ENCODE peak calls at places on chromosomes 7 and 10, in six cellular contexts. S is coronary artery, R is WERI-Rb-1, K is K562, W is right atrium auricular region, M is stomach. C is an unnamed sample.

GRCh38 chr10:23884671-23885070 is 324.3 kb upstream of the KIAA1217 start:
- DNase-seq in S (no peak), R (no peak), K (no peak), W (no peak), M (no peak), C (no peak)

GRCh38 chr7:46545790-46546189 is 624.7 kb upstream of the IGFBP3 start:
- DNase-seq in S (no peak), R (no peak), K (no peak), W (no peak), M (no peak), C (no peak)

GRCh38 chr10:47013469-47014169 is 102.4 kb downstream of the PTPN20 start:
- DNase-seq in S (peak), R (peak), K (no peak), W (peak), M (no peak), C (peak)

GRCh38 chr10:124495176-124495575 is 33.6 kb downstream of the LHPP start:
- DNase-seq in S (no peak), R (no peak), K (no peak), W (no peak), M (no peak), C (no peak)

GRCh38 chr7:78673272-78673671 is 780.2 kb downstream of the MAGI2 start:
- DNase-seq in S (no peak), R (no peak), K (no peak), W (no peak), M (peak), C (no peak)

GRCh38 chr7:47518827-47519226 is 63.1 kb downstream of the TNS3 start:
- DNase-seq in S (no peak), R (peak), K (no peak), W (peak), M (no peak), C (peak)

GRCh38 chr10:93363891-93364648 is 118.1 kb downstream of the MYOF start:
- DNase-seq in S (no peak), R (no peak), K (no peak), W (peak), M (no peak), C (peak)

GRCh38 chr10:103854265-103854686 is 1.1 kb downstream of the SH3PXD2A start:
- DNase-seq in S (no peak), R (peak), K (no peak), W (no peak), M (no peak), C (no peak)

GRCh38 chr7:128699196-128699712 is 27.2 kb downstream of the GARIN1A start:
- DNase-seq in S (no peak), R (no peak), K (no peak), W (no peak), M (no peak), C (no peak)

GRCh38 chr7:70571403-70571911 is 560.5 kb upstream of the GALNT17 start:
- DNase-seq in S (no peak), R (no peak), K (no peak), W (no peak), M (peak), C (no peak)

GRCh38 chr10:113616244-113617074 is 47.4 kb downstream of the NRAP start:
- DNase-seq in S (no peak), R (no peak), K (peak), W (no peak), M (no peak), C (no peak)

GRCh38 chr10:17257466-17258321 is 29.7 kb downstream of the VIM start:
- DNase-seq in S (no peak), R (peak), K (peak), W (peak), M (peak), C (no peak)

GRCh38 chr7:80014507-80014906 is 120.1 kb upstream of the GNAI1 start:
- DNase-seq in S (no peak), R (no peak), K (no peak), W (no peak), M (no peak), C (no peak)

GRCh38 chr10:66828957-66829356 is 96.9 kb upstream of the LRRTM3 start:
- DNase-seq in S (no peak), R (no peak), K (no peak), W (no peak), M (no peak), C (no peak)

GRCh38 chr7:55246181-55246580 is 119.0 kb upstream of the LANCL2 start:
- DNase-seq in S (no peak), R (no peak), K (no peak), W (peak), M (no peak), C (no peak)

GRCh38 chr7:69211739-69212138 is 386.5 kb upstream of the AUTS2 start:
- DNase-seq in S (no peak), R (peak), K (no peak), W (no peak), M (no peak), C (no peak)

GRCh38 chr7:106717254-106717996 is 56.5 kb upstream of the CCDC71L start:
- DNase-seq in S (no peak), R (no peak), K (no peak), W (no peak), M (no peak), C (no peak)

GRCh38 chr7:134948246-134948645 is 38.1 kb upstream of the AGBL3 start:
- DNase-seq in S (no peak), R (no peak), K (no peak), W (no peak), M (no peak), C (no peak)

GRCh38 chr7:35726654-35727053 is 31.7 kb upstream of the HERPUD2 start:
- DNase-seq in S (no peak), R (no peak), K (no peak), W (no peak), M (no peak), C (no peak)

GRCh38 chr10:48205918-48206317 is 68.6 kb downstream of the FRMPD2 start:
- DNase-seq in S (no peak), R (no peak), K (no peak), W (no peak), M (no peak), C (no peak)

GRCh38 chr7:66452165-66452564 is 176.5 kb upstream of the KCTD7 start:
- DNase-seq in S (no peak), R (no peak), K (no peak), W (no peak), M (no peak), C (no peak)

GRCh38 chr7:70178787-70179186 is 580.5 kb downstream of the AUTS2 start:
- DNase-seq in S (no peak), R (no peak), K (no peak), W (no peak), M (no peak), C (peak)

GRCh38 chr7:122520961-122521555 is 177.9 kb downstream of the RNF133 start:
- DNase-seq in S (no peak), R (no peak), K (no peak), W (no peak), M (no peak), C (no peak)

GRCh38 chr7:40874756-40875155 is 740.0 kb downstream of the SUGCT start:
- DNase-seq in S (no peak), R (no peak), K (no peak), W (no peak), M (no peak), C (no peak)

GRCh38 chr10:50544857-50545429 is 78.8 kb downstream of the SGMS1 start:
- DNase-seq in S (no peak), R (no peak), K (no peak), W (no peak), M (no peak), C (no peak)

GRCh38 chr10:129958118-129958685 is 5.9 kb downstream of the EBF3 start:
- DNase-seq in S (no peak), R (no peak), K (no peak), W (no peak), M (no peak), C (no peak)

GRCh38 chr7:101172854-101173751 is 7.0 kb downstream of the NAT16 start:
- DNase-seq in S (no peak), R (no peak), K (peak), W (no peak), M (peak), C (peak)

GRCh38 chr7:24576171-24577052 is 3.2 kb downstream of the PALS2 start:
- DNase-seq in S (no peak), R (peak), K (peak), W (no peak), M (peak), C (no peak)

GRCh38 chr7:29343379-29343778 is 148.8 kb downstream of the CHN2 start:
- DNase-seq in S (no peak), R (no peak), K (no peak), W (no peak), M (no peak), C (no peak)

GRCh38 chr10:126250527-126251310 is 137.6 kb downstream of the ADAM12 start:
- DNase-seq in S (no peak), R (no peak), K (no peak), W (no peak), M (no peak), C (no peak)

GRCh38 chr10:71072146-71072819 is 140.1 kb upstream of the UNC5B start:
- DNase-seq in S (no peak), R (no peak), K (no peak), W (no peak), M (no peak), C (peak)

GRCh38 chr10:72273410-72274212 is at the start of gene DDIT4:
- DNase-seq in S (peak), R (peak), K (peak), W (peak), M (peak), C (peak)

GRCh38 chr7:121012919-121013318 is 24.4 kb downstream of the CPED1 start:
- DNase-seq in S (no peak), R (no peak), K (no peak), W (no peak), M (no peak), C (no peak)

GRCh38 chr10:50508315-50509051 is 115.3 kb downstream of the SGMS1 start:
- DNase-seq in S (no peak), R (no peak), K (no peak), W (no peak), M (no peak), C (no peak)

GRCh38 chr10:122143238-122143841 is 127.8 kb upstream of the BTBD16 start:
- DNase-seq in S (no peak), R (no peak), K (no peak), W (no peak), M (no peak), C (no peak)
- H3K4me3 ChIP-seq in S (no peak), R (no peak), K (no peak), W (no peak), M (no peak), C (no peak)

GRCh38 chr10:59891349-59891748 is 15.0 kb downstream of the CCDC6 start:
- DNase-seq in S (no peak), R (no peak), K (no peak), W (no peak), M (no peak), C (no peak)
- H3K27ac ChIP-seq in S (peak), R (peak), K (no peak), W (no peak), M (no peak), C (no peak)

DNA sequence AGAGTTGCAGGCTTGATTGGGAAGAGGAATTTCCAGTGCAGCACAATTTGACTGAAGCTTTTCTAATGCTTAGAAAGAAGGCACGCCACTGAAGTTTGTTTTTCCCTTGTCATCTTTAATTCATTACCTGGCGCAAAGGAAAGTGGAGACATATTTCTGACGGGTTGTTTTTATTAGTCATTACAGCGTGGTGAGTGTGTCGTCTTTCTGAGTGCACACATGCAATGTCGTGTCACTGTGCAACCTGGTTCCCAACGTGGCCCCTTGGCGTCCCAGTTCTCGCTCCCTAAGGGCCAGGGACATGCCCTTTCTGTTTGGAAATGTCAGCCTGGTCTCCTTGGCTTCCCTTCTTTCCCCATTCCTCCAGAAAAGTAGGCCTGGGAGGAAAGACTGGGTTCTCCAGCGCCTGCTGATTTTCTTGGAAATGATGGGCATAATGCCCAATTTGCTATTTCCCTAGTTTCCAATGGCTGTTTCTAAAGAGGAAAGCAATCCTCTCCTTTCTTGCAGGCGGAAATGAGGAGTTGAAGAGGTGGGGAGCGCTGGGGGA is 250.0 kb downstream of the ARHGAP12 start:
- DNase-seq in S (no peak), R (no peak), K (no peak), W (no peak), M (no peak), C (no peak)
- H3K4me3 ChIP-seq in S (no peak), R (no peak), K (no peak), W (no peak), M (no peak), C (no peak)

GRCh38 chr7:108515636-108516035 is 10.3 kb downstream of the PNPLA8 start:
- DNase-seq in S (no peak), R (no peak), K (no peak), W (no peak), M (no peak), C (no peak)
- H3K27ac ChIP-seq in S (no peak), R (no peak), K (no peak), W (no peak), M (no peak), C (no peak)